ENCODE peak calls at places on chromosomes 11 and 22, in six cellular contexts. R is GM12891, Z is K562, I is HepG2, J is GM12878, P is H1. M is an unnamed sample.

GRCh38 chr11:132888226-132888625 is 644.1 kb downstream of the OPCML start:
- DNase-seq in I (no peak), R (no peak), Z (no peak), P (no peak), J (no peak), M (no peak)

GRCh38 chr11:110176366-110177056 is 83.3 kb downstream of the ZC3H12C start:
- DNase-seq in Z (no peak), I (no peak), P (no peak), R (no peak), J (no peak), M (no peak)

GRCh38 chr11:11973361-11973800 is 35.0 kb downstream of the DKK3 start:
- DNase-seq in Z (no peak), R (no peak), I (no peak), J (no peak), P (no peak), M (no peak)

GRCh38 chr22:49212466-49212865 is 615.2 kb downstream of the BRD1 start:
- DNase-seq in Z (no peak), P (no peak), J (no peak), I (no peak), R (no peak), M (no peak)

GRCh38 chr11:35402751-35403454 is 16.5 kb downstream of the SLC1A2 start:
- DNase-seq in R (no peak), P (no peak), I (no peak), Z (no peak), J (no peak), M (no peak)

GRCh38 chr11:130555251-130555841 is 106.9 kb downstream of the ADAMTS15 start:
- DNase-seq in Z (no peak), I (no peak), R (no peak), P (no peak), J (no peak), M (no peak)

GRCh38 chr22:50129121-50129734 is 39.4 kb downstream of the MOV10L1 start:
- DNase-seq in I (no peak), P (no peak), J (no peak), R (no peak), Z (no peak), M (no peak)

GRCh38 chr11:27460158-27460565 is 12.4 kb downstream of the LGR4 start:
- DNase-seq in P (no peak), I (peak; percentile 96), Z (no peak), R (no peak), J (no peak), M (no peak)

GRCh38 chr11:116916872-116917271 is 79.5 kb upstream of the APOA1 start:
- DNase-seq in R (no peak), I (no peak), P (no peak), J (no peak), Z (no peak), M (no peak)

GRCh38 chr11:103543456-103543855 is 434.2 kb downstream of the DYNC2H1 start:
- DNase-seq in R (no peak), I (no peak), Z (no peak), P (no peak), J (no peak), M (no peak)

GRCh38 chr11:44067266-44067665 is 1.2 kb downstream of the ACCS start:
- DNase-seq in I (no peak), R (no peak), P (no peak), J (no peak), Z (no peak), M (no peak)

GRCh38 chr22:38239101-38239761 is 33.6 kb downstream of the TMEM184B start:
- DNase-seq in J (no peak), Z (no peak), P (no peak), R (no peak), I (no peak), M (no peak)

GRCh38 chr11:116931206-116931953 is 94.0 kb upstream of the APOA1 start:
- DNase-seq in P (no peak), Z (no peak), I (no peak), J (no peak), R (no peak), M (no peak)

GRCh38 chr22:34855471-34855870 is 210.5 kb upstream of the ISX start:
- DNase-seq in J (no peak), P (no peak), I (no peak), R (no peak), Z (no peak), M (no peak)

GRCh38 chr11:113104390-113105251 is 143.4 kb downstream of the NCAM1 start:
- DNase-seq in I (no peak), J (no peak), Z (no peak), R (no peak), P (no peak), M (no peak)

GRCh38 chr11:74685905-74686304 is 45.3 kb downstream of the CHRDL2 start:
- DNase-seq in R (no peak), J (no peak), I (no peak), Z (no peak), P (no peak), M (no peak)

GRCh38 chr11:115458877-115459276 is 45.3 kb downstream of the CADM1 start:
- DNase-seq in J (no peak), P (no peak), I (no peak), Z (no peak), R (no peak), M (no peak)

GRCh38 chr22:40524392-40525249 is 111.9 kb downstream of the MRTFA start:
- DNase-seq in Z (peak; percentile 13), I (peak; percentile 19), P (no peak), R (no peak), J (no peak), M (no peak)

GRCh38 chr11:34652191-34652958 is 31.5 kb downstream of the EHF start:
- DNase-seq in I (no peak), R (no peak), J (no peak), P (no peak), Z (peak; percentile 48), M (no peak)

GRCh38 chr11:102279641-102280170 is 37.6 kb upstream of the BIRC3 start:
- DNase-seq in R (no peak), J (peak; percentile 68), I (peak; percentile 98), P (no peak), Z (no peak), M (peak; percentile 19)

GRCh38 chr22:49956418-49956770 is 4.2 kb upstream of the PIM3 start:
- DNase-seq in Z (no peak), P (no peak), R (no peak), J (no peak), I (no peak), M (no peak)

GRCh38 chr11:89184021-89184420 is 6.3 kb downstream of the TYR start:
- DNase-seq in Z (no peak), I (no peak), R (no peak), J (no peak), P (no peak), M (no peak)

GRCh38 chr11:90288207-90288821 is 65.5 kb upstream of the CHORDC1 start:
- DNase-seq in P (no peak), R (peak; percentile 17), I (peak; percentile 33), J (no peak), Z (peak; percentile 30), M (peak; percentile 8)

GRCh38 chr11:115488945-115489344 is 15.3 kb downstream of the CADM1 start:
- DNase-seq in J (no peak), Z (no peak), I (peak; percentile 72), R (no peak), P (no peak), M (no peak)

GRCh38 chr11:114762437-114762836 is 84.1 kb downstream of the NXPE2 start:
- DNase-seq in I (peak; percentile 26), Z (peak; percentile 31), P (peak; percentile 31), R (no peak), J (no peak), M (no peak)

GRCh38 chr22:32617883-32618282 is 143.3 kb downstream of the FBXO7 start:
- DNase-seq in P (no peak), Z (no peak), J (no peak), I (no peak), R (no peak), M (no peak)

GRCh38 chr22:32618461-32619140 is 144.0 kb downstream of the FBXO7 start:
- DNase-seq in Z (no peak), R (no peak), J (no peak), P (no peak), I (no peak), M (no peak)

GRCh38 chr22:32619614-32620426 is 145.2 kb downstream of the FBXO7 start:
- DNase-seq in P (no peak), I (peak; percentile 91), R (no peak), J (no peak), Z (no peak), M (no peak)

GRCh38 chr22:32615874-32616564 is 141.4 kb downstream of the FBXO7 start:
- DNase-seq in R (no peak), P (no peak), I (peak; percentile 72), Z (no peak), J (no peak), M (no peak)

DNA sequence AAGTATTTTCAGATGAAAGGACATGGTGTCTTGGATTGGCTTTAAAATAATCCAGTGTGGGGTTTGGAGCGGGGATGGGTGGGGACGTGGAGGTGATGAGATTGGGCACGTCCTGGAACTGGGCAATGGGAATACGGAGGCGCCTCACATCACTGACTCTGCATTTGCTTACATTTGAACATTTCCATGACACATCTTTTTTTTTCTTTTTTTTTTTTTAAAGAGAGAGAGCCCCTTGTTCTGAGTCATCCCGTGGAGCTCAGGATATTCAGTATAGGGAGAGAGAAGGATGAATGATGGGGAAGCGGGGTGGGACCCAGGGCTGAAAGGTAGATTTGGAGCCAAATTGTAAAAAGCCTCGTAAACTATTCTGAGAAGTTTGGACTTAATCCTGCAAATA is 142.7 kb downstream of the FBXO7 start:
- DNase-seq in I (no peak), Z (no peak), R (no peak), P (no peak), J (no peak), M (no peak)
- TF ChIP-seq TAF1 in I (no peak), Z (no peak), R (no peak), P (no peak), J (no peak), M (no peak)

GRCh38 chr11:1090600-1091331 is 16.1 kb downstream of the MUC2 start:
- DNase-seq in J (no peak), P (no peak), R (no peak), I (no peak), Z (no peak), M (no peak)
- TF ChIP-seq POLR2AphosphoS5 in J (no peak), P (no peak), R (no peak), I (no peak), Z (no peak), M (no peak)

GRCh38 chr11:107655607-107656006 is 56.2 kb downstream of the SLN start:
- DNase-seq in Z (no peak), R (no peak), J (no peak), P (no peak), I (no peak), M (no peak)

GRCh38 chr11:107661656-107662055 is 50.2 kb downstream of the SLN start:
- DNase-seq in I (no peak), Z (no peak), J (no peak), P (no peak), R (no peak), M (no peak)

GRCh38 chr11:107665016-107665415 is 46.8 kb downstream of the SLN start:
- DNase-seq in P (no peak), I (no peak), Z (no peak), J (no peak), R (no peak), M (no peak)

GRCh38 chr11:107659310-107659709 is 52.5 kb downstream of the SLN start:
- DNase-seq in R (no peak), Z (no peak), P (no peak), I (no peak), J (no peak), M (no peak)
- TF ChIP-seq POLR2A in R (no peak), Z (no peak), P (no peak), I (no peak), J (no peak), M (no peak)

GRCh38 chr11:67731583-67731982 is 57.2 kb upstream of the ALDH3B2 start:
- DNase-seq in R (no peak), Z (peak; percentile 7), I (no peak), J (no peak), P (no peak), M (no peak)
- TF ChIP-seq TAF1 in R (no peak), Z (no peak), I (no peak), J (no peak), P (no peak), M (no peak)

M was measured in GM12892.